ENCODE peak calls at places on chromosomes 3 and 15, in ten cellular contexts. N is MCF 10A, M is IMR-90, G is A549, T is sigmoid colon, C is endothelial cell, F is OCI-LY7, P is natural killer cell, B is heart right ventricle, Y is kidney. A is an unnamed sample.

GRCh38 chr3:27561591-27561990 is 77.4 kb upstream of the SLC4A7 start:
- DNase-seq in Y (no peak), M (no peak), G (no peak), B (no peak), F (no peak), N (no peak), C (no peak), P (no peak), T (no peak), A (no peak)

GRCh38 chr3:46881819-46882376 is 4.4 kb downstream of the PTH1R start:
- DNase-seq in P (no peak), Y (no peak), F (no peak), B (no peak), C (no peak), M (no peak), N (no peak), G (no peak), T (peak; percentile 84), A (no peak)

GRCh38 chr3:141660598-141660947 is 77.5 kb upstream of the RNF7 start:
- DNase-seq in B (no peak), P (no peak), T (no peak), Y (no peak), C (no peak), F (no peak), N (no peak), M (peak; percentile 14), G (no peak), A (no peak)

GRCh38 chr3:122299872-122300460 is 25.1 kb upstream of the CSTA start:
- DNase-seq in P (no peak), M (peak; percentile 17), B (no peak), Y (no peak), F (peak; percentile 51), T (no peak), G (peak; percentile 19), N (peak; percentile 55), C (peak; percentile 17), A (no peak)

GRCh38 chr3:184322731-184323487 is 8.5 kb downstream of the EIF4G1 start:
- DNase-seq in T (no peak), B (no peak), C (no peak), P (no peak), G (no peak), N (no peak), Y (peak; percentile 70), M (no peak), F (no peak), A (no peak)

GRCh38 chr3:110343376-110343775 is 728.2 kb upstream of the NECTIN3 start:
- DNase-seq in T (no peak), P (no peak), B (no peak), F (no peak), N (peak; percentile 89), C (no peak), M (peak; percentile 33), Y (no peak), G (peak; percentile 4), A (no peak)

GRCh38 chr3:43765417-43766030 is 74.8 kb downstream of the ABHD5 start:
- DNase-seq in F (no peak), C (no peak), M (peak; percentile 69), T (no peak), B (no peak), G (no peak), N (peak; percentile 48), Y (no peak), P (no peak), A (no peak)

GRCh38 chr3:56858331-56858730 is 56.6 kb upstream of the ARHGEF3 start:
- DNase-seq in F (no peak), Y (no peak), T (no peak), C (no peak), M (no peak), G (no peak), B (no peak), N (no peak), P (no peak), A (no peak)

GRCh38 chr3:19901337-19901736 is 32.7 kb downstream of the EFHB start:
- DNase-seq in T (no peak), C (no peak), Y (no peak), B (no peak), N (no peak), F (no peak), P (no peak), G (no peak), M (no peak), A (no peak)
- TF ChIP-seq CTCF in T (no peak), C (no peak), Y (peak; percentile 4), B (no peak), N (no peak), F (no peak), P (no peak), G (peak; percentile 12), M (peak; percentile 22), A (no peak)

GRCh38 chr3:84960581-84960980 is 1.8 kb downstream of the CADM2 start:
- DNase-seq in B (no peak), M (no peak), P (no peak), F (no peak), Y (no peak), C (no peak), G (no peak), T (no peak), N (no peak), A (no peak)

GRCh38 chr3:84959470-84960380 is 936 bp downstream of the CADM2 start:
- DNase-seq in B (no peak), T (no peak), G (no peak), Y (no peak), F (no peak), M (no peak), C (peak; percentile 8), N (no peak), P (no peak), A (no peak)

GRCh38 chr3:84961492-84962255 is 2.9 kb downstream of the CADM2 start:
- DNase-seq in B (no peak), M (no peak), C (peak; percentile 34), T (no peak), P (no peak), Y (peak; percentile 41), G (no peak), N (no peak), F (no peak), A (no peak)

GRCh38 chr3:84960994-84961393 is 2.2 kb downstream of the CADM2 start:
- DNase-seq in B (no peak), G (no peak), N (no peak), C (no peak), F (no peak), M (no peak), T (no peak), P (no peak), Y (no peak), A (no peak)

DNA sequence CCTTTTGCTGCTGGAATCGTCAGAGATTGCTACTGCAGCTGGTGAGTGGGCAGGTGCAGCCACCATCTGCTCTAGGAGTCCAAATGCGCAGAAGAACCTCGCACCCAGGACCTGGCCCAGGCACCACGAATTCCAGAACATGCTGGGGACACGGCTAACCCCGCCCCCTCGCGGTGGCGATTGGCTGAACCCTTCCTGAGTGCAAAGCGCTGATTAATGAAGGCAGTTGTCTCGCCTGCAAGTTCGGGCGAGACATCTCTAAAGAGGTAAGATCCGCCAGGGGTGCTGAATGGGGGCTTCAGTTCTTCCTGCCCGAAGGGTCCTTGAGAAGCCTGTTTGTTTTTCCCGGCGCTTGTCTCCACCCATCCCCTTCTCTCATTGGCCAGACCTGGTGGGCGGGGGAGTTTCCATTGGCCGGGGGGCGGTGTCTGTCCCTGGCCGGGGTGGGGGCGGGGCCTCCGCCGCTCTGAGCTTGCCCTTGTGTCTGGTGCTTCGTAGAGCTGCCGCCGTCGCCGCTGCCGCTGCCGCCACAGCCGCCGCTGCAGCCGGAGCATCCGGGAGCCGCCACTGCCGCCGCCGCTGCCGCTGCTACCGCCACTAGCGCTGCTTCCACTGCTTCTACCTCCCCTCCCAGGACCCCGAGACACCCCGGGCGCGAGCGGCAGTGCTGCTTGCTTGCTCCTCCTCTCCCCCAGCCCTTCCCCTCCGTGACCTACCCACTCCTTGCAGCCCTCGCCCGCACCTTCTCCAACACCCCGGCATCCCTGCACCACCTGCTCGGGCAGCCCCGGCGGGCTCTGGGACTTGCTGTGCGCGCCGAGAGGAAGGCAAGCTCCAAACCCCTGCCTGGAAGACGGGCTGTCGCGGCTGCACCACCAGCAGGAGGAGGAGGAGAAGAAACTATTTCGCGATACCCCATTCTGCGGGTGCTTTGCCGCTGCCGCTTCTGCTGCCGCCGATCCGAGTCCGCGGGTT is at the start of gene CADM2:
- DNase-seq in G (peak; percentile 92), Y (peak; percentile 93), F (no peak), T (peak; percentile 93), B (peak; percentile 87), N (peak; percentile 90), C (peak; percentile 89), M (peak; percentile 45), P (no peak), A (peak; percentile 93)
- TF ChIP-seq CTCF in G (no peak), Y (no peak), F (no peak), T (no peak), B (peak; percentile 41), N (peak; percentile 23), C (peak; percentile 52), M (no peak), P (no peak), A (peak; percentile 15)

GRCh38 chr3:111979689-111980025 is 831 bp downstream of the ABHD10 start:
- DNase-seq in M (no peak), N (no peak), C (no peak), Y (no peak), G (no peak), F (no peak), T (no peak), B (no peak), P (no peak), A (no peak)

GRCh38 chr3:111980716-111981456 is 2.1 kb downstream of the ABHD10 start:
- DNase-seq in T (no peak), Y (no peak), M (no peak), B (no peak), C (no peak), G (no peak), P (no peak), N (no peak), F (no peak), A (no peak)

GRCh38 chr3:111978493-111978832 is 363 bp upstream of the ABHD10 start:
- DNase-seq in N (no peak), M (no peak), T (no peak), B (no peak), C (no peak), F (no peak), Y (no peak), P (no peak), G (peak; percentile 87), A (no peak)

GRCh38 chr3:111981457-111981763 is 2.6 kb downstream of the ABHD10 start:
- DNase-seq in F (no peak), T (no peak), B (no peak), M (no peak), Y (no peak), G (no peak), C (no peak), N (no peak), P (no peak), A (no peak)

DNA sequence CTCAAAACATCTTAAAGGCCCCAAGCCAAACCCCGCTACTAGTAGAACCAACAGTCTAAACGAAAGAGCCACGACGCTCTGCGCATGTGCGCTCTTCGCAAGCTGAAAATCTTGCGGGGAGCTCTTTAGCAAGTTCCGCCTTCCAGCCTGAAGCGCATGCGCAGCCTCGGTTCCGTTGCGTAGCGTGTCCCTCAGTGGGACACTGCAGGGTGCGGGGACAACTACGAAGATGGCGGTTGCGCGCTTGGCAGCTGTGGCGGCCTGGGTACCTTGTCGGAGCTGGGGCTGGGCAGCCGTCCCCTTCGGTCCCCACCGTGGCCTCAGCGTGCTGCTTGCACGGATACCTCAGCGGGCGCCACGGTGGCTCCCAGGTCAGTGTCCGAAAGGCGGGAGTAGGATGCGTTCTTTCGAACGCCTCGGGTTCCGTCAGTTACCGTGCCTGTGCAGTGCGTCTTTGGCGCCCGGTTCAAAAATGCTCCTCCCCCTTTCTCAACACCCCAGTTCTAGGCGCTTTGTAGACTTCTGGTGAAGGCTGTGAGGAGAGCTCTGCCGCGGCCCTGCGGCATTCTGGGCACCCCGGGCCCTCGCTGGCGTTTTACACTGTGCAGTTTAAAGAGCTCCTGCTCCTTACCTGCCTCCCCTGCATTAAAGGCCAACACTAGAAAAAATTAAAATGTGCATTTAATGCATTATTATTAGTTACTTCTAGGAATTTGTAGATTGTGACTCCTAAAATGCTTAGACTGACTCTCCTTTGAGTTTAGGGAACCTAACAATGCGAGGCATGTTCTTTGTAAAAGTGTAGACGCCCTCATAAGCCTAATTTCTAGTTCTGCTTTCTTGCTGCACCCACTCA is at the start of gene ABHD10:
- DNase-seq in M (peak; percentile 98), B (peak; percentile 97), N (peak; percentile 98), C (peak; percentile 90), F (peak; percentile 98), Y (peak; percentile 99), P (peak; percentile 92), G (peak; percentile 42), T (peak; percentile 98), A (peak; percentile 95)
- TF ChIP-seq CTCF in M (no peak), B (no peak), N (no peak), C (no peak), F (no peak), Y (no peak), P (no peak), G (no peak), T (no peak), A (no peak)

GRCh38 chr15:92580521-92580920 is 75.1 kb downstream of the FAM174B start:
- DNase-seq in M (no peak), F (no peak), G (no peak), B (no peak), N (no peak), P (no peak), Y (no peak), C (no peak), T (peak; percentile 30), A (peak; percentile 64)

GRCh38 chr15:92583311-92584034 is 72.1 kb downstream of the FAM174B start:
- DNase-seq in F (no peak), T (no peak), P (no peak), G (no peak), C (no peak), B (no peak), N (no peak), M (no peak), Y (no peak), A (no peak)

GRCh38 chr15:92580933-92581445 is 74.6 kb downstream of the FAM174B start:
- DNase-seq in C (no peak), B (no peak), G (no peak), N (no peak), T (peak; percentile 26), M (no peak), F (no peak), Y (no peak), P (no peak), A (peak; percentile 52)

GRCh38 chr15:92584105-92584504 is 71.5 kb downstream of the FAM174B start:
- DNase-seq in C (no peak), P (no peak), T (no peak), B (no peak), F (no peak), Y (no peak), N (no peak), M (no peak), G (no peak), A (no peak)

DNA sequence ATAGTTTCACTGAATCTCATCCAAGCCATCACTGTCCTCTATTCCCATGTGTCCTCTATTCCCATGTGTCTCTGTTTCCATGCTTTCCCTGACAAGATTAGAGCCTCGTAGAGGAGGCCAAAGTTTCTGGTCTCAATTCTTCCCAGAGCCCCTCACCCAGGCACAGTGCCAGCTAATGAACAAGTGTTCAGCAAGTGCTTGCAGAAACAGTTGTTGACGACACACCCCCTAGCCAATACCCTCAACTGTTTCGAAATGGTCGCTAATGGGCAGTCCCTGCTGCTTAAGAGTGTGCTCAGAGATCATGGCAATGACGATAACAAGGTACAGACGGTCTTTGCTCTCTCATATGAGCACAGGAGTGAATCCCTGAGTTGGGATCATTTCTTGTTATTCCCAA is 73.4 kb downstream of the FAM174B start:
- DNase-seq in F (no peak), P (no peak), C (no peak), Y (no peak), T (peak; percentile 25), B (no peak), N (no peak), G (no peak), M (no peak), A (peak; percentile 28)
- TF ChIP-seq CTCF in F (no peak), P (no peak), C (no peak), Y (no peak), T (no peak), B (no peak), N (no peak), G (no peak), M (no peak), A (no peak)